ENCODE peak calls at places on chromosomes 16 and 17, in four cellular contexts. M, R, L and V are unnamed samples.

GRCh38 chr16:50050802-50051201 is 15.0 kb upstream of the HEATR3 start:
- DNase-seq in M (no peak), R (no peak), L (no peak), V (no peak)

GRCh38 chr16:70715113-70715711 is 29.4 kb upstream of the MTSS2 start:
- DNase-seq in M (peak; percentile 98), R (peak; percentile 97), L (no peak), V (no peak)

GRCh38 chr17:82949361-82949760 is 109.5 kb upstream of the ZNF750 start:
- DNase-seq in M (no peak), R (no peak), L (no peak), V (no peak)

GRCh38 chr17:44200478-44201155 is 933 bp upstream of the ATXN7L3 start:
- DNase-seq in M (no peak), R (no peak), L (no peak), V (peak; percentile 71)

GRCh38 chr17:43367588-43368242 is 31.1 kb upstream of the ARL4D start:
- DNase-seq in M (peak; percentile 60), R (peak; percentile 94), L (peak; percentile 96), V (no peak)

GRCh38 chr16:74738816-74739215 is 35.8 kb downstream of the FA2H start:
- DNase-seq in M (no peak), R (no peak), L (no peak), V (no peak)

GRCh38 chr17:57899822-57900221 is 50.0 kb upstream of the MRPS23 start:
- DNase-seq in M (no peak), R (no peak), L (no peak), V (no peak)

GRCh38 chr16:66020061-66020460 is 346.4 kb upstream of the CDH5 start:
- DNase-seq in M (no peak), R (peak; percentile 9), L (no peak), V (no peak)

GRCh38 chr17:58301504-58302150 is 20.9 kb upstream of the MPO start:
- DNase-seq in M (no peak), R (no peak), L (no peak), V (peak; percentile 8)

GRCh38 chr16:2206420-2206779 is 1.1 kb downstream of the MLST8 start:
- DNase-seq in M (no peak), R (no peak), L (no peak), V (no peak)

GRCh38 chr17:43350888-43351361 is 47.9 kb upstream of the ARL4D start:
- DNase-seq in M (no peak), R (no peak), L (no peak), V (no peak)

GRCh38 chr17:57957120-57957850 is 2.1 kb upstream of the CUEDC1 start:
- DNase-seq in M (no peak), R (no peak), L (no peak), V (no peak)

GRCh38 chr16:89574681-89575246 is 794 bp upstream of the CPNE7 start:
- DNase-seq in M (peak; percentile 70), R (peak; percentile 71), L (peak; percentile 57), V (peak; percentile 88)

GRCh38 chr17:69608808-69609494 is 194.5 kb downstream of the MAP2K6 start:
- DNase-seq in M (peak; percentile 44), R (peak; percentile 97), L (no peak), V (no peak)

GRCh38 chr16:59330030-59330670 is 596.0 kb upstream of the GOT2 start:
- DNase-seq in M (no peak), R (no peak), L (no peak), V (no peak)

GRCh38 chr17:48463531-48463930 is 33.5 kb upstream of the SKAP1 start:
- DNase-seq in M (no peak), R (no peak), L (no peak), V (no peak)

GRCh38 chr16:80719573-80719972 is 84.8 kb downstream of the CDYL2 start:
- DNase-seq in M (no peak), R (no peak), L (no peak), V (no peak)

GRCh38 chr17:41784207-41784744 is 2.2 kb downstream of the JUP start:
- DNase-seq in M (peak; percentile 84), R (peak; percentile 79), L (peak; percentile 69), V (no peak)

GRCh38 chr17:61926831-61927210 is 961 bp downstream of the INTS2 start:
- DNase-seq in M (no peak), R (no peak), L (no peak), V (no peak)

GRCh38 chr17:64182325-64183012 is 52.5 kb upstream of the ERN1 start:
- DNase-seq in M (no peak), R (peak; percentile 15), L (no peak), V (no peak)

GRCh38 chr16:1839554-1839953 is 12.5 kb downstream of the FAHD1 start:
- DNase-seq in M (no peak), R (peak; percentile 35), L (no peak), V (no peak)

GRCh38 chr16:80346160-80346632 is 194.6 kb upstream of the DYNLRB2 start:
- DNase-seq in M (no peak), R (peak; percentile 40), L (no peak), V (no peak)

GRCh38 chr16:88298882-88299745 is 83.6 kb upstream of the ZNF469 start:
- DNase-seq in M (no peak), R (peak; percentile 72), L (no peak), V (no peak)

GRCh38 chr17:33778505-33779398 is 476.3 kb upstream of the CCL2 start:
- DNase-seq in M (peak; percentile 64), R (peak; percentile 67), L (peak; percentile 15), V (peak; percentile 57)

GRCh38 chr17:41687828-41688640 is 651 bp upstream of the EIF1 start:
- DNase-seq in M (peak; percentile 37), R (no peak), L (no peak), V (no peak)

GRCh38 chr16:70364399-70364798 is 17.7 kb downstream of the DDX19A start:
- DNase-seq in M (no peak), R (no peak), L (no peak), V (no peak)

GRCh38 chr17:29873476-29873875 is 56.6 kb downstream of the SSH2 start:
- DNase-seq in M (no peak), R (no peak), L (no peak), V (no peak)

GRCh38 chr16:2035431-2036199 is 8.9 kb downstream of the NHERF2 start:
- DNase-seq in M (no peak), R (peak; percentile 88), L (no peak), V (no peak)

GRCh38 chr17:35046740-35047283 is 16.7 kb downstream of the RFFL start:
- DNase-seq in M (peak; percentile 32), R (peak; percentile 73), L (no peak), V (no peak)

GRCh38 chr16:12356622-12357365 is 380.3 kb downstream of the SNX29 start:
- DNase-seq in M (no peak), R (no peak), L (no peak), V (no peak)

GRCh38 chr17:57665696-57666095 is 79.4 kb downstream of the CCDC182 start:
- DNase-seq in M (no peak), R (no peak), L (no peak), V (no peak)

GRCh38 chr16:72203401-72203800 is 31.4 kb upstream of the PMFBP1 start:
- DNase-seq in M (peak; percentile 11), R (peak; percentile 65), L (no peak), V (no peak)

GRCh38 chr16:67441289-67441753 is 10.4 kb downstream of the HSD11B2 start:
- DNase-seq in M (no peak), R (no peak), L (no peak), V (no peak)

GRCh38 chr16:57892041-57892440 is 78.9 kb downstream of the CNGB1 start:
- DNase-seq in M (peak; percentile 13), R (peak; percentile 98), L (no peak), V (no peak)

GRCh38 chr17:37220609-37220953 is 155.2 kb upstream of the C17orf78 start:
- DNase-seq in M (no peak), R (peak; percentile 49), L (peak; percentile 2), V (peak; percentile 55)
- TF ChIP-seq CTCF in M (no peak), R (peak; percentile 56), L (peak; percentile 26), V (no peak)

GRCh38 chr17:17783121-17783824 is 53.5 kb downstream of the SREBF1 start:
- DNase-seq in M (peak; percentile 64), R (peak; percentile 27), L (no peak), V (peak; percentile 86)
- TF ChIP-seq CTCF in M (no peak), R (no peak), L (no peak), V (peak; percentile 37)

GRCh38 chr17:49548506-49549310 is 27.0 kb upstream of the NXPH3 start:
- DNase-seq in M (no peak), R (peak; percentile 62), L (peak; percentile 27), V (peak; percentile 61)
- TF ChIP-seq CTCF in M (peak; percentile 42), R (peak; percentile 84), L (peak; percentile 91), V (peak; percentile 51)

GRCh38 chr16:85286970-85287814 is 174.9 kb upstream of the CIBAR2 start:
- DNase-seq in M (no peak), R (peak; percentile 32), L (no peak), V (peak; percentile 92)
- TF ChIP-seq CTCF in M (no peak), R (no peak), L (no peak), V (no peak)

GRCh38 chr16:22380529-22380928 is 6.1 kb upstream of the CDR2 start:
- DNase-seq in M (no peak), R (peak; percentile 47), L (no peak), V (no peak)
- TF ChIP-seq CTCF in M (no peak), R (no peak), L (no peak), V (no peak)

DNA sequence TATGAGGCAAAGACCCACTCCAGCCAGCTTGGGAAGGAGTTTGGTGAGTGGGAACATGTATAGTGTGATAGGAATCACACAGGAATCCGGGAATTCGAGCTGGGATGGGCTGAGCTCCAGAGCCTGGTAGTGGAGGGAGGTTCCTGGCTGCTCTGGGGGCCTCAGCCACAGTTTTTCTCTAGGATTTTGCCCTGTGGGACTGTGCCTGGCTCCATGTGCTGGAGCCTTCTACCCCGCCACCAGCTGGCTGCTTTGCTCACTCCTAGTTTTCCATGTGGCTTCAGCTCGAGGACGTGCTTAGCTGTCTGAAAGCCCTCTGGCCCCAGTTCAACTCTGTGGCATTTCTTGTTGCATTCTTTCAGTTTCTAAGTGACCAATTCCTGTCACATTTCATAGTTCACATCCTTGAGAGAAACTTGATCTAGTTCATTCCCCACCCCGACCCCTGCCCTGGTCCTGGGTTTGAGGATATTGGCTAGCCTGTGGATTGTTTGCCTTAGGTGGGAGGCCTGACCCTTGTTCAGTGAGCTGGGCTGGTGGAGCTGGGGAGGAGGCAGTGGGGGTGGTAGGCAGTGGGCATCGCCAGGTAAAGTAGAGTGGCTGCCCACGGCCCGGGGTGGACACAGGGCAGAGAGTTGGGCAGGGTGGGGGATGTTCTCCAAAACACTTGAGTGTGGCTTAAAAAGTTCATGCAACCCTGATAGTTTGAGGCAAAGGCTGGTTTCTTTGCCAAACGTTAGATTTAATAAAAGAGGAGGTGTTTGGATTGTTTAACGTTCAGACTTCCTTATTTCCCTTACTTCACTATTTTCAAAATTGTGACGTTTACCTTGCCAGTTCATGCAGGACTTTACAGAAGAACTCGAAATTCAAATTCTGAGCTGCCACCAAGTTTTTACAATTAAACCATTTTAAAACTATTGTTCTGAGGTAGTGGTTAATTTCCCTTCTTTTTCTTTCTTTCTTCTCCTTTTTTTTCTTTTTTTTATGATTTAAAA is 5.2 kb downstream of the SEC14L1 start:
- DNase-seq in M (no peak), R (peak; percentile 80), L (no peak), V (no peak)
- TF ChIP-seq CTCF in M (no peak), R (peak; percentile 6), L (no peak), V (no peak)

DNA sequence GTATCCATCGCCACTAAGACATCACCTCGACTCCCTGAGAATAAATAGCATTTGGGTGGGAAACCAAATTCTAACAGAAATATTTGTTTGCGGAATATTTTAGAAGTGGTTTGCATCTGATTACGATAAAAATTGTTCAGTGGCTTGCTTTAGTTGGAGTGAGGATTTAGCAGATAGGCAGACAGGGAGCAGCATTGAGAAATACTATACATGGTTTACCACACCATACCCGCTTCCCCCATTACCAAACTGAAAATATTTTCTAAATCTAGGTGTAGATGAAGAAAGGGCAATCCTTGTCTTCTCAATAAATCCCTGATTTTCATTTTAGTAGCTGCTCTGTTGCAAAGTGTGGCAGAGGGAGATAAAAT is 895 bp upstream of the BAHCC1 start:
- DNase-seq in M (no peak), R (no peak), L (no peak), V (no peak)
- TF ChIP-seq CTCF in M (no peak), R (no peak), L (no peak), V (no peak)